ENCODE peak calls at places on chromosomes 6 and 20, in eight cellular contexts. T is D721Med, J is endothelial cell of umbilical vein, S is A549, X is RWPE1, G is tibial artery, H is mesothelial cell of epicardium, U is H1. N is an unnamed sample.
A peak's percentile ranks its signal among the peaks of the same experiment; 100 is the strongest.

GRCh38 chr6:94511502-94512088 is 1065.7 kb upstream of the MANEA start:
- DNase-seq in G (no peak), J (no peak), X (no peak), S (no peak), T (peak; percentile 18), U (no peak), H (no peak), N (no peak)

GRCh38 chr20:14777571-14777970 is 440.2 kb upstream of the FLRT3 start:
- DNase-seq in G (no peak), U (no peak), J (no peak), S (no peak), H (no peak), T (no peak), X (peak; percentile 20), N (no peak)

GRCh38 chr6:7903673-7904072 is 6.9 kb downstream of the TXNDC5 start:
- DNase-seq in G (no peak), J (peak; percentile 31), S (no peak), U (no peak), H (no peak), X (no peak), T (no peak), N (no peak)

GRCh38 chr6:22145823-22146379 is 150.9 kb downstream of the PRL start:
- DNase-seq in H (no peak), T (no peak), G (no peak), X (no peak), U (no peak), S (no peak), J (peak; percentile 69), N (no peak)

GRCh38 chr6:113763883-113764282 is 93.3 kb upstream of the MARCKS start:
- DNase-seq in J (peak; percentile 80), U (no peak), G (no peak), S (peak; percentile 10), H (no peak), X (peak; percentile 84), T (no peak), N (no peak)

GRCh38 chr20:2521369-2522305 is 12.9 kb upstream of the ZNF343 start:
- DNase-seq in J (peak; percentile 51), X (peak; percentile 42), T (no peak), S (peak; percentile 50), U (peak; percentile 78), H (peak; percentile 72), G (no peak), N (peak; percentile 34)

GRCh38 chr20:63497138-63497945 is 1.5 kb downstream of the EEF1A2 start:
- DNase-seq in X (no peak), J (no peak), S (no peak), H (no peak), G (no peak), U (peak; percentile 53), T (no peak), N (no peak)

GRCh38 chr6:143283887-143284640 is 166.4 kb downstream of the ADAT2 start:
- DNase-seq in T (no peak), J (peak; percentile 59), X (no peak), H (no peak), U (no peak), G (no peak), S (no peak), N (no peak)

GRCh38 chr20:36957875-36958667 is 6.6 kb upstream of the SAMHD1 start:
- DNase-seq in J (no peak), X (no peak), S (no peak), T (no peak), H (no peak), G (peak; percentile 53), U (no peak), N (no peak)

GRCh38 chr20:39206899-39207564 is 244.9 kb downstream of the DHX35 start:
- DNase-seq in G (no peak), U (no peak), J (no peak), S (no peak), H (no peak), T (no peak), X (no peak), N (no peak)

GRCh38 chr6:36953931-36954261 is 642 bp upstream of the PI16 start:
- DNase-seq in X (no peak), J (no peak), T (no peak), G (no peak), S (no peak), H (no peak), U (no peak), N (no peak)

GRCh38 chr6:134740473-134741192 is 209.3 kb downstream of the ALDH8A1 start:
- DNase-seq in S (no peak), J (peak; percentile 84), H (no peak), G (no peak), T (no peak), X (peak; percentile 20), U (no peak), N (no peak)

GRCh38 chr6:37236921-37237320 is 20.7 kb upstream of the TBC1D22B start:
- DNase-seq in S (no peak), U (no peak), T (no peak), X (no peak), G (no peak), H (no peak), J (peak; percentile 67), N (no peak)

GRCh38 chr6:137001287-137001976 is 43.3 kb downstream of the IL20RA start:
- DNase-seq in T (no peak), G (no peak), U (peak; percentile 62), X (peak; percentile 86), H (no peak), J (peak; percentile 52), S (peak; percentile 31), N (no peak)

GRCh38 chr6:170034294-170034693 is 256.6 kb downstream of the DLL1 start:
- DNase-seq in U (no peak), H (no peak), J (no peak), S (no peak), X (no peak), G (peak; percentile 46), T (no peak), N (no peak)

GRCh38 chr20:18904192-18904591 is 90.6 kb downstream of the SCP2D1 start:
- DNase-seq in J (no peak), T (no peak), X (no peak), H (no peak), S (no peak), U (no peak), G (no peak), N (no peak)
- TF ChIP-seq CTCF in J (no peak), T (no peak), X (no peak), H (no peak), S (no peak), U (peak; percentile 40), G (no peak), N (no peak)

GRCh38 chr6:150157076-150157475 is 14.2 kb downstream of the PPP1R14C start:
- DNase-seq in X (no peak), S (no peak), G (no peak), H (no peak), T (no peak), U (no peak), J (no peak), N (no peak)
- TF ChIP-seq CTCF in X (no peak), S (no peak), G (no peak), H (no peak), T (no peak), U (no peak), J (no peak), N (no peak)

GRCh38 chr6:85677243-85677956 is 34.7 kb upstream of the SYNCRIP start:
- DNase-seq in X (no peak), S (no peak), H (no peak), G (no peak), U (no peak), J (peak; percentile 49), T (no peak), N (no peak)
- TF ChIP-seq CTCF in X (peak; percentile 31), S (peak; percentile 15), H (no peak), G (no peak), U (no peak), J (no peak), T (peak; percentile 21), N (peak; percentile 39)

DNA sequence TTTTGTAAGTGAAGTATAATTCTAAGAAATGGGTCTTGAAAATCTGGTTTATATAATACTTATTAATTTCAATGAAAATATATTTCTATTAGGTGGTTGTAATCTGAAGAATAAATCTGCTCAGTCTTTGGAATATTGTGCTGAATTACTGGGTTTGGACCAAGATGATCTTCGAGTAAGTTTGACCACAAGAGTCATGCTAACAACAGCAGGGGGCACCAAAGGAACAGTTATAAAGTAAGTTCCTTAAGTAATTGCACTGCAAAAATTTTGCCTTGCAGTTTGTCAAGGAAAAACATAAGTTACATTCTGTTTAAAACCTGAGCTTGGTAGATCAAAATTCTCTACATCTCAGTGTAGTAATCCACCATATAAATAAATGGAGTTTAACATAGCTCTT is 106.0 kb downstream of the MYO6 start:
- DNase-seq in H (no peak), U (no peak), S (peak; percentile 2), J (peak; percentile 67), T (no peak), G (no peak), X (peak; percentile 16), N (no peak)
- TF ChIP-seq CTCF in H (no peak), U (no peak), S (peak; percentile 45), J (peak; percentile 30), T (peak; percentile 74), G (peak; percentile 54), X (peak; percentile 22), N (peak; percentile 32)

DNA sequence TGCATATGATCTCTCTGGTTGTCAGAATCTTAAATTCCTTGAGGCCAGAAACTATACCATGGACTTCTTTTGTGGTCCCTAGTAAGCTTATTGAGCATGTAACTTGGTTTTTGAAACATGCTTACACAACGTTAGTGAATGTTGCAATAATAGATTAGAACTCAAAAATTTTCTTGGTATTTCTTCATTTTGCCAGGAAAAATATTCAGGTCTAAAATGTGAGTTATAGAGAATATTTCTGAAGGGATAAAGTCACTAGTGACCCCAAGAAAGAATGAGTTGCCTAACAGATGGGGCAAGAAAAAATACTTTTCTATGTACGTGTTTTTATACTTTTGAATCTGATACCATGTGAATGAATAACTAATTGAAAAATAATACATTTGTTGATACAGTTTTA is 195.4 kb downstream of the TFAP2A start:
- DNase-seq in S (no peak), G (no peak), U (no peak), T (no peak), H (no peak), X (no peak), J (no peak), N (no peak)
- TF ChIP-seq CTCF in S (no peak), G (no peak), U (no peak), T (no peak), H (no peak), X (no peak), J (no peak), N (no peak)